ENCODE peak calls at places on chromosomes 5 and 9, in five cellular contexts. G is thoracic aorta, T is left ventricle myocardium inferior, U is esophagus squamous epithelium, P is GM23338. I is an unnamed sample. For H3K4me1, the result is how much of the 10 kb centered on the place peaks cover.

GRCh38 chr5:59021286-59021673 is 438.4 kb downstream of the RAB3C start:
- DNase-seq in U (no peak), T (no peak), G (no peak), P (no peak), I (no peak)

GRCh38 chr5:95238560-95239325 is 46.2 kb downstream of the MCTP1 start:
- DNase-seq in T (no peak), P (no peak), G (no peak), U (no peak), I (no peak)

GRCh38 chr5:163436515-163436914 is 880 bp upstream of the CCNG1 start:
- DNase-seq in G (no peak), P (no peak), T (no peak), U (no peak), I (no peak)

GRCh38 chr9:353077-353476 is 138.4 kb downstream of the DOCK8 start:
- DNase-seq in G (no peak), T (no peak), P (no peak), U (no peak), I (no peak)

GRCh38 chr5:126208691-126209090 is 214.5 kb upstream of the GRAMD2B start:
- DNase-seq in T (no peak), P (no peak), G (no peak), U (no peak), I (no peak)

GRCh38 chr9:129885670-129886106 is 50.4 kb downstream of the USP20 start:
- DNase-seq in G (peak), P (peak), T (peak), U (peak), I (peak)

GRCh38 chr5:118984602-118985001 is 3.7 kb downstream of the DTWD2 start:
- DNase-seq in G (no peak), T (no peak), P (no peak), U (no peak), I (no peak)

GRCh38 chr9:22457448-22457847 is 10.8 kb downstream of the DMRTA1 start:
- DNase-seq in T (no peak), U (no peak), P (peak), G (no peak), I (no peak)

GRCh38 chr9:108727580-108728056 is 128.2 kb downstream of the ACTL7B start:
- DNase-seq in T (peak), U (no peak), G (peak), P (no peak), I (no peak)

GRCh38 chr5:124980174-124980941 is 233.9 kb upstream of the ZNF608 start:
- DNase-seq in U (no peak), T (no peak), G (no peak), P (peak), I (no peak)

GRCh38 chr9:79581794-79582193 is 10.0 kb downstream of the TLE4 start:
- DNase-seq in G (no peak), U (no peak), T (no peak), P (no peak), I (no peak)

GRCh38 chr5:158837908-158838307 is 261.8 kb downstream of the EBF1 start:
- DNase-seq in T (no peak), G (no peak), U (no peak), P (no peak), I (no peak)

GRCh38 chr9:129058965-129059795 is 21.7 kb upstream of the DOLPP1 start:
- DNase-seq in T (no peak), U (no peak), P (no peak), G (no peak), I (no peak)

GRCh38 chr9:129469188-129469987 is 151.5 kb downstream of the C9orf50 start:
- DNase-seq in T (no peak), P (peak), U (no peak), G (no peak), I (no peak)

GRCh38 chr5:64767959-64768357 is 533 bp downstream of the SREK1IP1 start:
- DNase-seq in P (peak), G (no peak), T (no peak), U (no peak), I (no peak)

DNA sequence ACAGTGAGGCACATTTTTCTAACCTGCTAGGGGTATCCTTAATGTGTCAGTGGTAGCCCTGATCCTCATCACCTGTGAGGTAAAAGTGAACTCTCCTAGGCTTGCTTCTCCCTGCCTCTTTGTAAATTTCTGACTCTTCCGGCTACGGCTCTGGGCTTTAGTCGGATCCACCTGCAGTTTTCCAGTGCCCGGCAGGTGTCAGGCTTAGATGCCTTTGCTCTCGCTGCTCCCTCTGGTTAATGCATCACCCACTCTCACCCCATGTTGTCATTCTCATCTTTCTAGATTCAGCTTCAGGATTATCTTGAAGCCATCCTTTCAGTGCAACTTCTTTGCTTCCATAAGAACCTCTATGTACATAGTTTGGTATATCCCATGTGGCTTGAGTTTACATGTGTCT is 3.6 kb downstream of the CEP78 start:
- DNase-seq in P (peak), G (no peak), T (no peak), U (no peak), I (no peak)
- TF ChIP-seq CTCF in P (peak), G (no peak), T (peak), U (peak), I (peak)

GRCh38 chr5:6833406-6833805 is 120.2 kb downstream of the TENT4A start:
- DNase-seq in U (no peak), G (no peak), P (no peak), T (no peak), I (no peak)
- H3K4me1 ChIP-seq in U (under half), G (under half), P (under half), T (under half), I (under half)

GRCh38 chr9:81465468-81466002 is 223.8 kb downstream of the TLE1 start:
- DNase-seq in T (no peak), G (no peak), U (no peak), P (no peak), I (no peak)
- TF ChIP-seq CTCF in T (peak), G (no peak), U (no peak), P (peak), I (no peak)

GRCh38 chr9:93184439-93185221 is 691 bp downstream of the WNK2 start:
- DNase-seq in T (no peak), G (no peak), P (peak), U (no peak), I (no peak)
- H3K4me1 ChIP-seq in T (half or more), G (under half), P (under half), U (under half), I (under half)

GRCh38 chr9:89225587-89225986 is 47.0 kb upstream of the SHC3 start:
- DNase-seq in G (no peak), T (no peak), P (no peak), U (no peak), I (no peak)
- TF ChIP-seq CTCF in G (no peak), T (no peak), P (no peak), U (no peak), I (no peak)

GRCh38 chr5:112720576-112720975 is 17.1 kb upstream of the APC start:
- DNase-seq in T (no peak), U (no peak), P (no peak), G (no peak), I (no peak)

GRCh38 chr5:112718344-112718743 is 19.3 kb upstream of the APC start:
- DNase-seq in U (no peak), G (no peak), P (peak), T (no peak), I (no peak)

GRCh38 chr5:112717506-112718082 is 20.1 kb upstream of the APC start:
- DNase-seq in T (no peak), U (no peak), P (no peak), G (no peak), I (no peak)
- H3K4me1 ChIP-seq in T (under half), U (under half), P (under half), G (under half), I (under half)

I was measured in lower lobe of right lung.